ENCODE peak calls at places on chromosome 18, in six cellular contexts. L is AG08395; W is hepatocyte; J is adipocyte; V is activated CD4-positive, alpha-beta T cell treated with anti-CD3 and anti-CD28 coated beads, Interleukin-2, amount 50 U/mL, for 1 hour; D is dermis blood vessel endothelial cell. R is an unnamed sample.

GRCh38 chr18:67010916-67011315 is 407.0 kb upstream of the CDH19 start:
- DNase-seq in J (peak), D (peak), L (no peak), V (no peak), W (no peak), R (peak)

GRCh38 chr18:69840445-69840844 is 107.2 kb downstream of the CD226 start:
- DNase-seq in V (no peak), J (peak), D (no peak), L (no peak), W (no peak), R (no peak)

GRCh38 chr18:3514312-3515216 is 64.6 kb downstream of the TGIF1 start:
- DNase-seq in L (no peak), D (no peak), W (no peak), J (no peak), V (no peak), R (no peak)

GRCh38 chr18:55390898-55391297 is 197.1 kb downstream of the TCF4 start:
- DNase-seq in V (no peak), L (no peak), D (no peak), J (no peak), W (no peak), R (no peak)

GRCh38 chr18:67400502-67401117 is 115.9 kb downstream of the DSEL start:
- DNase-seq in L (no peak), V (no peak), W (no peak), J (peak), D (peak), R (peak)

GRCh38 chr18:28136071-28136470 is 40.9 kb downstream of the CDH2 start:
- DNase-seq in D (peak), L (no peak), W (no peak), J (no peak), V (no peak), R (peak)

GRCh38 chr18:36187826-36188721 is 777 bp downstream of the MOCOS start:
- DNase-seq in D (peak), W (peak), J (peak), L (peak), V (no peak), R (no peak)

GRCh38 chr18:29652797-29653196 is 1389.7 kb downstream of the DSC3 start:
- DNase-seq in L (no peak), D (no peak), V (no peak), W (no peak), J (no peak), R (no peak)

GRCh38 chr18:64488698-64489097 is 339.8 kb upstream of the LINC00305 start:
- DNase-seq in D (no peak), W (no peak), V (no peak), J (no peak), L (no peak), R (no peak)

GRCh38 chr18:75207298-75208054 is 1.5 kb downstream of the PTGR3 start:
- DNase-seq in L (no peak), V (no peak), D (peak), W (no peak), J (peak), R (no peak)

GRCh38 chr18:24199563-24199962 is 60.7 kb downstream of the CABYR start:
- DNase-seq in W (no peak), L (no peak), J (no peak), D (no peak), V (no peak), R (no peak)

GRCh38 chr18:76689646-76690264 is 132.6 kb upstream of the ZNF236 start:
- DNase-seq in L (no peak), D (no peak), V (no peak), J (no peak), W (no peak), R (no peak)

GRCh38 chr18:69787825-69788547 is 159.7 kb downstream of the CD226 start:
- DNase-seq in L (peak), J (peak), W (no peak), D (peak), V (no peak), R (peak)

GRCh38 chr18:48797841-48798255 is 152.9 kb downstream of the SMAD7 start:
- DNase-seq in J (no peak), L (no peak), V (no peak), W (no peak), D (no peak), R (no peak)

GRCh38 chr18:10099539-10100140 is 185.8 kb downstream of the VAPA start:
- DNase-seq in D (no peak), V (no peak), J (peak), L (peak), W (no peak), R (no peak)

GRCh38 chr18:67815280-67815679 is 298.8 kb upstream of the DSEL start:
- DNase-seq in J (no peak), V (no peak), W (no peak), L (no peak), D (no peak), R (no peak)

GRCh38 chr18:74652392-74652988 is 54.8 kb downstream of the ZNF407 start:
- DNase-seq in D (peak), W (peak), J (peak), L (peak), V (no peak), R (peak)

GRCh38 chr18:37762076-37762475 is 196.5 kb upstream of the CELF4 start:
- DNase-seq in D (no peak), L (no peak), J (no peak), V (no peak), W (no peak), R (no peak)

GRCh38 chr18:22314406-22314805 is 103.3 kb downstream of the CTAGE1 start:
- DNase-seq in V (no peak), W (peak), L (peak), D (no peak), J (peak), R (no peak)

GRCh38 chr18:3151379-3152264 is 68.1 kb downstream of the MYOM1 start:
- DNase-seq in L (peak), J (peak), D (peak), W (peak), V (no peak), R (peak)

GRCh38 chr18:24497052-24497754 is 36.8 kb downstream of the HRH4 start:
- DNase-seq in V (no peak), L (peak), W (no peak), D (no peak), J (peak), R (no peak)

GRCh38 chr18:389658-390357 is 110.7 kb downstream of the COLEC12 start:
- DNase-seq in W (no peak), L (no peak), D (no peak), J (no peak), V (no peak), R (no peak)

GRCh38 chr18:9516437-9517064 is 41.2 kb downstream of the RALBP1 start:
- DNase-seq in W (peak), J (peak), L (peak), D (peak), V (no peak), R (peak)

GRCh38 chr18:50266248-50266704 is at the start of gene CFAP53:
- DNase-seq in V (peak), D (peak), W (peak), J (peak), L (peak), R (peak)

GRCh38 chr18:45046226-45046625 is 365.5 kb downstream of the SETBP1 start:
- DNase-seq in W (no peak), J (no peak), V (no peak), L (no peak), D (no peak), R (no peak)

GRCh38 chr18:46169464-46169941 is 65.3 kb downstream of the HAUS1 start:
- DNase-seq in J (peak), V (no peak), D (peak), W (no peak), L (peak), R (peak)

GRCh38 chr18:57353940-57354461 is 1.6 kb downstream of the ST8SIA3 start:
- DNase-seq in J (peak), L (peak), V (no peak), D (peak), W (peak), R (peak)

R was measured in endothelial cell of umbilical vein.